ENCODE peak calls at places on chromosomes 11 and 22, in four cellular contexts. E, Q, U and Y are unnamed samples.

GRCh38 chr22:18970180-18970947 is 34.3 kb upstream of the PRODH start:
- DNase-seq in Q (no peak), U (peak), E (no peak), Y (peak)

GRCh38 chr11:108838804-108839128 is 173.9 kb downstream of the DDX10 start:
- DNase-seq in Q (no peak), E (no peak), U (no peak), Y (no peak)

GRCh38 chr22:41659941-41660340 is 28.7 kb downstream of the SNU13 start:
- DNase-seq in U (no peak), E (no peak), Q (no peak), Y (no peak)

GRCh38 chr22:47565607-47566006 is 803.2 kb downstream of the TBC1D22A start:
- DNase-seq in U (no peak), E (no peak), Q (no peak), Y (no peak)

GRCh38 chr11:78290293-78291176 is 101.8 kb downstream of the USP35 start:
- DNase-seq in U (peak), Q (no peak), E (peak), Y (no peak)

GRCh38 chr11:42273977-42274376 is 814.5 kb upstream of the LRRC4C start:
- DNase-seq in Q (no peak), U (no peak), E (no peak), Y (no peak)

GRCh38 chr11:29063630-29064361 is 953.0 kb downstream of the KCNA4 start:
- DNase-seq in E (no peak), U (no peak), Q (no peak), Y (no peak)

GRCh38 chr11:35994421-35994820 is 50.6 kb downstream of the LDLRAD3 start:
- DNase-seq in Q (no peak), U (no peak), E (no peak), Y (no peak)

GRCh38 chr11:110147965-110148709 is 54.9 kb downstream of the ZC3H12C start:
- DNase-seq in U (no peak), Q (no peak), E (no peak), Y (no peak)

GRCh38 chr11:46826310-46827044 is 19.6 kb downstream of the CKAP5 start:
- DNase-seq in Q (no peak), U (peak), E (peak), Y (peak)

GRCh38 chr11:110455718-110456117 is 26.0 kb downstream of the FDX1 start:
- DNase-seq in Q (peak), U (no peak), E (no peak), Y (no peak)

GRCh38 chr22:32985899-32986772 is 72.0 kb downstream of the SYN3 start:
- DNase-seq in U (peak), E (peak), Q (no peak), Y (peak)

GRCh38 chr11:62256281-62256680 is 13.7 kb upstream of the SCGB2A2 start:
- DNase-seq in U (no peak), Q (no peak), E (no peak), Y (no peak)

GRCh38 chr11:43835104-43835503 is 45.5 kb upstream of the ALKBH3 start:
- DNase-seq in Q (no peak), E (no peak), U (no peak), Y (no peak)

GRCh38 chr11:87743002-87743401 is 432.2 kb downstream of the RAB38 start:
- DNase-seq in Q (no peak), E (no peak), U (no peak), Y (no peak)

GRCh38 chr11:124987096-124987495 is 33.1 kb downstream of the CCDC15 start:
- DNase-seq in Q (no peak), E (no peak), U (no peak), Y (no peak)

GRCh38 chr11:43555811-43556210 is 124.7 kb upstream of the HSD17B12 start:
- DNase-seq in E (no peak), Q (no peak), U (no peak), Y (no peak)

GRCh38 chr11:17353228-17354021 is 1.8 kb downstream of the NCR3LG1 start:
- DNase-seq in E (peak), Q (peak), U (peak), Y (peak)

GRCh38 chr22:36301851-36302250 is 48.9 kb downstream of the APOL1 start:
- DNase-seq in Q (no peak), U (no peak), E (no peak), Y (no peak)
- TF ChIP-seq FOXK2 in Q (no peak), U (no peak), E (no peak), Y (no peak)

GRCh38 chr22:45426387-45426786 is 12.9 kb downstream of the RIBC2 start:
- DNase-seq in Q (no peak), E (no peak), U (no peak), Y (no peak)

GRCh38 chr22:45425531-45426265 is 12.2 kb downstream of the RIBC2 start:
- DNase-seq in Q (no peak), U (no peak), E (no peak), Y (no peak)

GRCh38 chr22:45424241-45424731 is 10.8 kb downstream of the RIBC2 start:
- DNase-seq in Q (no peak), E (no peak), U (no peak), Y (no peak)

GRCh38 chr22:45423524-45423923 is 10.0 kb downstream of the RIBC2 start:
- DNase-seq in Q (no peak), U (no peak), E (no peak), Y (no peak)

DNA sequence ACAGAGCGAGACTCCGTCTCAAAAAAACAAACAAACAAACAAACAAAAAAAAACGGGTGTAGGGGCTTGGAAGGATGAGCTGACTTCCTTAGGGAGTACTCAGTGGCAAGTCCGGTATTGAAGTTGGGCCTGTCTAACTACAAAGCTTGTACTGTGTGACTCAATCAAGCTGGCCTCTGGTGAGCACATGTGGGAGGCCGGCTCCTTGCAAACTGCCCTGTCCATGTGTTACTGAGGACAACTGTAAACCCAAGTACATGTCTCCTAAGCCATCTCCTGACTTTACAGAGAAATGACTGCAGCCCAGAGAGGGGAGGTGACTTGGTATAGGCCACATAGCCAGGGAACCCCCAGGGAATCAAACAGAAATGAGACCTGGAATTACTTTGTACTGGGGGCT is 11.6 kb downstream of the RIBC2 start:
- DNase-seq in Q (no peak), U (no peak), E (no peak), Y (no peak)
- TF ChIP-seq BHLHE40 in Q (no peak), U (no peak), E (no peak), Y (no peak)

GRCh38 chr22:39246217-39246616 is 1.4 kb upstream of the PDGFB start:
- DNase-seq in E (no peak), Q (no peak), U (no peak), Y (no peak)

GRCh38 chr22:39244073-39244495 is 698 bp downstream of the PDGFB start:
- DNase-seq in E (no peak), Q (no peak), U (peak), Y (no peak)

GRCh38 chr22:39243443-39244072 is 1.2 kb downstream of the PDGFB start:
- DNase-seq in Q (no peak), E (peak), U (no peak), Y (no peak)

GRCh38 chr22:39245130-39246039 is 603 bp upstream of the PDGFB start:
- DNase-seq in Q (no peak), E (no peak), U (no peak), Y (no peak)

GRCh38 chr22:39244496-39245129 is at the start of gene PDGFB:
- DNase-seq in E (no peak), U (peak), Q (no peak), Y (peak)
- TF ChIP-seq FOXK2 in E (no peak), U (no peak), Q (no peak), Y (no peak)

DNA sequence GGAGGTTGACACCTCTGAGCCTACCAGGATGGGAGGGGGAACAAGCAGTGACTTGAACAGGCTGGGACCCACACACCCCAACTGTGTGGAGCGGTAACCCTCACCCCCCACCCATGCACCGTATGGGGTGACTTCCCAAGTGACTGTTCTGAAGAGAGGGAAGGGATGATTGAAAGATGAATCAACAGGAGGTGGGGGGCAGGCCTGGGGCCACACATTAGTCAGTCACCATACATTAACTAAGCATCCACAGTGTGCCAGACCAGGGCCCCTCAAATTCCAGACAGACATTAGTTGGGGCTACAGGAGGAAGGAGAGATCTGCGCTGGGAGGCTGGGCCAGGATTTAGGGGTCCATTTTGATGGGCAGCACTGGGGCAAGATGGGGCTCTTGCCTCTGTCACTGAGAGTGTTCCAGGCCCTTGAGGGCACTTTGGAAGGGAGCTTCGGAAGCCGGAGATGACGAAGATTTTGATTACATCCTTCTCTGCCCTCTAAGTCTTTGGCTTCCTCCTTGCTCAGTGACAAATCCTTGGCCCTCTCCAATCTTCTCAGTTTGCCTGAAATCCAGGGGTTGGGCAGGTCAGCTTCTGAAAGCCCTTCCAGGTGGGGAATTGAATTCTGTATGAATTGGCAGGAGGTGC is 966 bp downstream of the SMTN start:
- DNase-seq in U (no peak), Q (no peak), E (no peak), Y (no peak)
- TF ChIP-seq BHLHE40 in U (no peak), Q (no peak), E (no peak), Y (no peak)

GRCh38 chr11:10592331-10592730 is 23.9 kb upstream of the LYVE1 start:
- DNase-seq in Q (no peak), E (no peak), U (no peak), Y (no peak)
- TF ChIP-seq FOXK2 in Q (no peak), E (no peak), U (no peak), Y (no peak)

GRCh38 chr11:128814856-128815705 is 52.0 kb downstream of the KCNJ1 start:
- DNase-seq in E (no peak), Q (no peak), U (no peak), Y (peak)
- TF ChIP-seq BHLHE40 in E (no peak), Q (no peak), U (no peak), Y (no peak)

GRCh38 chr22:21952586-21953571 is at the start of gene PPM1F:
- DNase-seq in E (peak), U (peak), Q (peak), Y (peak)
- TF ChIP-seq FOXK2 in E (no peak), U (no peak), Q (no peak), Y (no peak)

DNA sequence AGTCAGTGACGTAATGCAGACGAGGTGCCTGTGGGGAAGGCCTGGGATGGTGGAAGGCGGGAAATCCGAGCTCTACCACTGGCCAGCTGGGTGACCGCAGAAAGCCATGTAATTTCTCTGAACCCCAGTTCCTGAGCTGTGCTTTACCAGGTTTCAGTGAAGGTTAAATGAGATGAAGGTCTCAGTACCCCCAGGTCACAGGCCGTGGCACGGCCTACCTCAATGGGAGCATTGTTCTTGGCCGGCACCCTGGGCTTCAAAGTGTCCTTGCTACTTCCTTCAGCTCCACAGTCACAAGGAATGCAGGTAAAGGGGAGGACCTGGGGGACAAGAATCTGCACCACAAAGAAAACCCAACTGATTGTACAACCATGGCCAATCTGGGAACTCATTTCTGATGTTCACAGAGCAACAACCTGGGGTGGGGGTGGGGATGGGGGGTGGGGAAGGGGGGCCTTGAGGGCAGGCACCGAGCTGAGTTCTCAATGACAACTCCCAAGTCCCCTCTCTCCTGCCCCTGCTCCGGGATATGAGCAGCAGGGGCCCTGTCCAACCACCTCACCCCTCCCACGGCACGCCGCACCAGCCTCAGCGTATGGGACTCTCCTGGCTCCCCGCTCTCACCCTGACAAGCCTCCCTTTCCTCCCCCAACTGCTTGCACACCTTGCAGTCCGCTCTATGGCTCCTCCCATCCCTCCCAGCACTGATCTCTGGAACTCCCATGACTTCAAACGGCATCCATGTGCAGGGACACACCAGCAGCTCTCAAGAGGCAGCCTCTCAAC is 59.1 kb upstream of the ARFGAP3 start:
- DNase-seq in E (peak), Q (no peak), U (no peak), Y (no peak)
- TF ChIP-seq BHLHE40 in E (no peak), Q (no peak), U (no peak), Y (no peak)